ENCODE peak calls at places on chromosomes 6 and 20, in eight cellular contexts. X is tibial nerve; J is effector memory CD4-positive, alpha-beta T cell; N is CD8-positive, alpha-beta memory T cell; Q is CD4-positive, alpha-beta memory T cell; L is A549; A is aorta; S is HAP-1. E is an unnamed sample. For H3K4me1, the result is how much of the 10 kb centered on the place peaks cover.

GRCh38 chr6:169849396-169849795 is 98.0 kb downstream of the ERMARD start:
- DNase-seq in X (no peak), J (no peak), N (no peak), Q (no peak), L (no peak), A (no peak), S (no peak), E (no peak)

GRCh38 chr6:142833054-142833453 is 111.9 kb downstream of the HIVEP2 start:
- DNase-seq in X (no peak), J (no peak), N (no peak), Q (no peak), L (peak), A (no peak), S (no peak), E (peak)

GRCh38 chr6:166307082-166307980 is 861 bp downstream of the PRR18 start:
- DNase-seq in X (no peak), J (no peak), N (no peak), Q (no peak), L (no peak), A (no peak), S (no peak), E (no peak)

GRCh38 chr20:34222208-34222607 is 19.0 kb upstream of the ASIP start:
- DNase-seq in X (peak), J (no peak), N (no peak), Q (no peak), L (no peak), A (no peak), S (no peak), E (peak)

GRCh38 chr6:42007286-42007685 is 43.0 kb upstream of the TAF8 start:
- DNase-seq in X (no peak), J (no peak), N (no peak), Q (no peak), L (no peak), A (no peak), S (no peak), E (no peak)

GRCh38 chr20:16942702-16943101 is 194.5 kb downstream of the OTOR start:
- DNase-seq in X (no peak), J (no peak), N (no peak), Q (no peak), L (no peak), A (no peak), S (no peak), E (peak)

GRCh38 chr6:101614774-101615173 is 221.3 kb downstream of the GRIK2 start:
- DNase-seq in X (no peak), J (no peak), N (no peak), Q (no peak), L (peak), A (no peak), S (peak), E (peak)

GRCh38 chr20:63641146-63641791 is 12.0 kb downstream of the STMN3 start:
- DNase-seq in X (no peak), J (peak), N (peak), Q (peak), L (peak), A (peak), S (no peak), E (no peak)

GRCh38 chr20:11001767-11002540 is 328.2 kb upstream of the JAG1 start:
- DNase-seq in X (no peak), J (no peak), N (no peak), Q (no peak), L (peak), A (peak), S (no peak), E (peak)

GRCh38 chr6:45951771-45952529 is 63.7 kb downstream of the CLIC5 start:
- DNase-seq in X (no peak), J (no peak), N (no peak), Q (no peak), L (no peak), A (no peak), S (no peak), E (peak)

GRCh38 chr6:21501815-21502214 is 91.7 kb upstream of the SOX4 start:
- DNase-seq in X (no peak), J (no peak), N (no peak), Q (no peak), L (no peak), A (no peak), S (no peak), E (no peak)

GRCh38 chr6:43715056-43715788 is 27.6 kb upstream of the MRPS18A start:
- DNase-seq in X (no peak), J (no peak), N (no peak), Q (no peak), L (no peak), A (no peak), S (no peak), E (no peak)

GRCh38 chr20:32470025-32470861 is 112.1 kb downstream of the ASXL1 start:
- DNase-seq in X (no peak), J (no peak), N (no peak), Q (peak), L (peak), A (no peak), S (peak), E (peak)

GRCh38 chr6:27839303-27840081 is 72.7 kb downstream of the OR2B2 start:
- DNase-seq in X (peak), J (no peak), N (peak), Q (peak), L (peak), A (peak), S (peak), E (peak)

GRCh38 chr20:62111148-62111547 is 11.1 kb upstream of the LSM14B start:
- DNase-seq in X (no peak), J (no peak), N (no peak), Q (no peak), L (no peak), A (no peak), S (no peak), E (no peak)

GRCh38 chr20:5920581-5920980 is 29.8 kb downstream of the TRMT6 start:
- DNase-seq in X (no peak), J (no peak), N (no peak), Q (no peak), L (no peak), A (no peak), S (no peak), E (no peak)

GRCh38 chr20:64244870-64245603 is 10.5 kb upstream of the PCMTD2 start:
- DNase-seq in X (no peak), J (no peak), N (no peak), Q (no peak), L (no peak), A (no peak), S (no peak), E (no peak)

GRCh38 chr6:43451348-43451747 is 4.0 kb downstream of the DLK2 start:
- DNase-seq in X (no peak), J (no peak), N (no peak), Q (no peak), L (no peak), A (no peak), S (no peak), E (no peak)

GRCh38 chr6:38783436-38784228 is 68.5 kb downstream of the DNAH8 start:
- DNase-seq in X (no peak), J (no peak), N (no peak), Q (no peak), L (no peak), A (no peak), S (peak), E (no peak)

GRCh38 chr6:170230520-170231390 is 60.1 kb downstream of the DLL1 start:
- DNase-seq in X (no peak), J (no peak), N (no peak), Q (no peak), L (no peak), A (no peak), S (no peak), E (no peak)

GRCh38 chr6:39927159-39927558 is 7.1 kb downstream of the MOCS1 start:
- DNase-seq in X (no peak), J (no peak), N (no peak), Q (no peak), L (no peak), A (no peak), S (no peak), E (peak)

GRCh38 chr20:45067558-45067957 is 33.4 kb downstream of the KCNS1 start:
- DNase-seq in X (no peak), J (no peak), N (no peak), Q (no peak), L (no peak), A (no peak), S (no peak), E (peak)

GRCh38 chr20:63734946-63735858 is 1.3 kb upstream of the LIME1 start:
- DNase-seq in X (no peak), J (no peak), N (no peak), Q (no peak), L (no peak), A (peak), S (no peak), E (no peak)

GRCh38 chr6:147604373-147604772 is 95.9 kb downstream of the SAMD5 start:
- DNase-seq in X (no peak), J (no peak), N (no peak), Q (no peak), L (no peak), A (no peak), S (no peak), E (peak)

GRCh38 chr20:6611911-6612614 is 155.4 kb upstream of the BMP2 start:
- DNase-seq in X (no peak), J (no peak), N (no peak), Q (no peak), L (no peak), A (no peak), S (no peak), E (no peak)

GRCh38 chr6:100678027-100678426 is 203.1 kb downstream of the ASCC3 start:
- DNase-seq in X (no peak), J (no peak), N (no peak), Q (no peak), L (no peak), A (no peak), S (no peak), E (no peak)

GRCh38 chr20:44073011-44073674 is 113.8 kb downstream of the JPH2 start:
- DNase-seq in X (no peak), J (no peak), N (no peak), Q (no peak), L (no peak), A (no peak), S (no peak), E (no peak)

GRCh38 chr6:87755697-87756671 is 54.0 kb upstream of the AKIRIN2 start:
- DNase-seq in X (no peak), J (no peak), N (no peak), Q (no peak), L (no peak), A (no peak), S (peak), E (peak)

GRCh38 chr6:33201147-33201545 is 479 bp downstream of the SLC39A7 start:
- DNase-seq in X (no peak), J (no peak), N (no peak), Q (no peak), L (no peak), A (no peak), S (no peak), E (no peak)
- H3K4me1 ChIP-seq in X (under half), J (under half), N (half or more), Q (half or more), L (under half), A (under half), S (under half), E (under half)

GRCh38 chr6:69868252-69868804 is 2.0 kb downstream of the COL19A1 start:
- DNase-seq in X (no peak), J (no peak), N (no peak), Q (no peak), L (no peak), A (no peak), S (no peak), E (no peak)
- H3K4me1 ChIP-seq in X (under half), J (under half), N (under half), Q (under half), L (under half), A (under half), S (under half), E (under half)

GRCh38 chr20:47262008-47262364 is 94.5 kb downstream of the ZMYND8 start:
- DNase-seq in X (no peak), J (no peak), N (no peak), Q (no peak), L (no peak), A (no peak), S (no peak), E (no peak)
- H3K4me1 ChIP-seq in X (under half), J (under half), N (under half), Q (under half), L (under half), A (under half), S (under half), E (under half)

DNA sequence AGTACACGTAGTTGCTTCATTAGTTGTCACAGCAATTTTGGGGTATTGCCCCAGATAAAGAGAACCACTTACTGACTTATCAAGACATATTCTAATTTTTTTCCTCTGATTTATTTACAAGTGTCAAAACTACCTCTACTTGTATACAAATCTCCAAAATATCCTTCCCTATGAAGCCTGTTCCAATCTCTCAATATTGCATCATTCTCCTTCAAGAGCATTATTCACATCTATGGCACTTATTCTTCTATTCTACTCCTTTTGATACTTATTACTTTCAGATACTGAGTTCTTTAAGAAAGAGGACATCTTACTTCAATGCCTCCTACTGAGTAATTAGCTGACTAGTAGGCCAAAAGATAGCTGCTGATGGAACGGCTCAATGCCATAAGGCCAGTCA is 105.2 kb downstream of the SMLR1 start:
- DNase-seq in X (no peak), J (no peak), N (no peak), Q (no peak), L (no peak), A (no peak), S (no peak), E (no peak)
- H3K4me1 ChIP-seq in X (half or more), J (under half), N (under half), Q (under half), L (under half), A (under half), S (under half), E (under half)

GRCh38 chr6:111666812-111667211 is 61.1 kb upstream of the TRAF3IP2 start:
- DNase-seq in X (no peak), J (no peak), N (no peak), Q (no peak), L (no peak), A (no peak), S (no peak), E (no peak)
- H3K4me1 ChIP-seq in X (under half), J (under half), N (under half), Q (under half), L (under half), A (under half), S (under half), E (under half)

DNA sequence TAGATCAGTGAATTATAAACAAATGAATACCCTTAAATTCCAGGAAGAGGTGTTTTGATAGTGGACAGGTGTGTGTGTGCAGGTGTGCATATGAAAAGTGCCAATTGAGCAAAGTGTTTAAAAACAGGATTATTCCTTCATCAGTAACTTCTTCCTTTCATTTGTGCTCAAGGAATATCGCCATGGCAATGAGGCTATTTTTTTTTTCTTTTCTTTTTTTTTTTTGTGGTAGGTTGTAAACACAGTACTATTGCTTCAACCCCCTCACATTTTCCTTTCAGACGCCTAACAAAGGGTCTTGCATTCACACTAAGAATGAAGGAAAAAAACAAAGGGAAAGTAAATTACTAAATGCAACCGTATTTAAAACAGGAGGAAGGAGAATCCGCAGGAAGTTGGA is 2.0 kb upstream of the HSPA1B start:
- DNase-seq in X (no peak), J (no peak), N (no peak), Q (no peak), L (no peak), A (no peak), S (no peak), E (no peak)
- H3K4me1 ChIP-seq in X (under half), J (under half), N (under half), Q (under half), L (under half), A (under half), S (under half), E (under half)